ENCODE peak calls at places on chromosomes 2 and 18, in four cellular contexts. Y is HCT116, H is Peyer's patch, S is H1. E is an unnamed sample.

GRCh38 chr2:21254170-21254965 is 130.6 kb downstream of the TDRD15 start:
- DNase-seq in Y (no peak), H (no peak), S (no peak), E (no peak)

GRCh38 chr18:23864620-23865019 is 149.9 kb upstream of the TTC39C start:
- DNase-seq in Y (no peak), H (peak; percentile 66), S (no peak), E (no peak)

GRCh38 chr2:149858916-149859634 is 271.5 kb upstream of the MMADHC start:
- DNase-seq in Y (no peak), H (no peak), S (no peak), E (peak; percentile 46)

GRCh38 chr2:209422191-209422754 is 1.6 kb upstream of the MAP2 start:
- DNase-seq in Y (no peak), H (no peak), S (no peak), E (no peak)

GRCh38 chr2:105749583-105750399 is 5.1 kb downstream of the NCK2 start:
- DNase-seq in Y (no peak), H (peak; percentile 75), S (no peak), E (no peak)

GRCh38 chr18:47209166-47209565 is 33.0 kb upstream of the IER3IP1 start:
- DNase-seq in Y (no peak), H (no peak), S (no peak), E (no peak)

GRCh38 chr2:169512525-169512924 is 3.0 kb downstream of the KLHL41 start:
- DNase-seq in Y (no peak), H (no peak), S (no peak), E (no peak)

GRCh38 chr2:3322311-3322970 is 55.2 kb downstream of the EIPR1 start:
- DNase-seq in Y (no peak), H (no peak), S (no peak), E (no peak)

GRCh38 chr18:59044855-59045254 is 94.8 kb upstream of the SEC11C start:
- DNase-seq in Y (no peak), H (no peak), S (no peak), E (no peak)

GRCh38 chr2:119293254-119293653 is 69.6 kb downstream of the STEAP3 start:
- DNase-seq in Y (no peak), H (no peak), S (no peak), E (no peak)

GRCh38 chr2:126480033-126480432 is 175.9 kb upstream of the GYPC start:
- DNase-seq in Y (no peak), H (no peak), S (no peak), E (no peak)

GRCh38 chr2:135836596-135836995 is 388 bp downstream of the LCT start:
- DNase-seq in Y (no peak), H (no peak), S (no peak), E (no peak)

GRCh38 chr2:9753665-9754531 is 89.4 kb upstream of the TAF1B start:
- DNase-seq in Y (no peak), H (peak; percentile 66), S (no peak), E (no peak)

GRCh38 chr18:32048507-32049091 is 30.0 kb downstream of the RNF125 start:
- DNase-seq in Y (no peak), H (peak; percentile 85), S (no peak), E (peak; percentile 89)

GRCh38 chr2:45814951-45815621 is 163.6 kb downstream of the PRKCE start:
- DNase-seq in Y (no peak), H (no peak), S (no peak), E (no peak)

GRCh38 chr2:206031162-206031784 is 54.7 kb downstream of the INO80D start:
- DNase-seq in Y (no peak), H (no peak), S (no peak), E (peak; percentile 27)

GRCh38 chr2:10326151-10326616 is 23.5 kb downstream of the HPCAL1 start:
- DNase-seq in Y (no peak), H (no peak), S (no peak), E (no peak)

GRCh38 chr2:206011018-206011614 is 74.9 kb downstream of the INO80D start:
- DNase-seq in Y (no peak), H (no peak), S (no peak), E (no peak)

GRCh38 chr2:181972431-181973190 is 13.0 kb upstream of the PPP1R1C start:
- DNase-seq in Y (no peak), H (no peak), S (no peak), E (no peak)

GRCh38 chr2:14324308-14324707 is 308.2 kb upstream of the LRATD1 start:
- DNase-seq in Y (no peak), H (no peak), S (no peak), E (no peak)

GRCh38 chr2:42949125-42949524 is 156.7 kb upstream of the HAAO start:
- DNase-seq in Y (no peak), H (peak; percentile 87), S (no peak), E (no peak)

GRCh38 chr2:103669579-103669978 is 907.7 kb downstream of the TMEM182 start:
- DNase-seq in Y (no peak), H (no peak), S (no peak), E (no peak)

GRCh38 chr2:42742740-42743666 is 20.9 kb downstream of the OXER1 start:
- DNase-seq in Y (no peak), H (no peak), S (no peak), E (no peak)

GRCh38 chr18:79567481-79568147 is 112.0 kb upstream of the CTDP1 start:
- DNase-seq in Y (no peak), H (peak; percentile 17), S (peak; percentile 53), E (peak; percentile 93)

GRCh38 chr2:95836151-95836550 is 155.5 kb downstream of the ANKRD36C start:
- DNase-seq in Y (no peak), H (no peak), S (no peak), E (no peak)

GRCh38 chr2:61679096-61679495 is 140.9 kb upstream of the XPO1 start:
- DNase-seq in Y (no peak), H (no peak), S (no peak), E (no peak)

GRCh38 chr2:70132244-70133126 is 45.2 kb downstream of the PCBP1 start:
- DNase-seq in Y (no peak), H (peak; percentile 77), S (no peak), E (no peak)

GRCh38 chr2:128599700-128600099 is 281.0 kb upstream of the HS6ST1 start:
- DNase-seq in Y (no peak), H (peak; percentile 39), S (no peak), E (no peak)

GRCh38 chr2:173118385-173118784 is 42.7 kb downstream of the MAP3K20 start:
- DNase-seq in Y (no peak), H (no peak), S (no peak), E (no peak)

GRCh38 chr2:201248288-201248844 is 12.0 kb upstream of the CASP8 start:
- DNase-seq in Y (no peak), H (no peak), S (no peak), E (no peak)

DNA sequence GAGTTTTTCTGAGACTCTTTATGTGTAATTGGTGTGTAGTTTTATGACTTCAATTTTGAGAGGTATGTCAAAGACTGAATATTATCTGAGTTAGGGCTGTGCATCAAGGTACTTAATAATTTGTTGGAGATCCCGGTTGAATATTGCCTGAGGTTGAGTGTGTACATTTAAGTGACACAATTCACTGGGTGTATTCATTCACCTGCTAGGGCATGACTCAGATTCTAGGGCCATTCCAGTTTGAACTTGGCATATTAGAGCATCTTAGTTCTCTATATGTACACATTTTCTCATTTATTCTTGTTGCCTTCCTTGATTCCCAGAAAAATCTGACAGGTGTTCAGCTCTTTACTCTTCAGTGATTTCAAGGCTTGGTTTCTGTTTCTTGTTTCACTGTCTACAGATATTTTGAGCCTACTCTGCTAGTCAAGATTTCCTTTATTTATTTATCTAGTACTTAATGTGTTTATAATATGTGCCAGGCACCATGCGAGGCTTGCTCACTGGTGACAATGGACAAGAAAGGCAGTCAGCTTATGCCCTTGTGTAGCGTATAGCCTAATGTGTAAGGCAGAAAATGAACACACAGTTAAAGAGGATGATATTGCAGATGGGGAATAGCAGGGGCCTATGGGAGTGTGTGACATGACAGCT is 12.7 kb downstream of the MAP4K4 start:
- DNase-seq in Y (no peak), H (no peak), S (no peak), E (no peak)
- H3K4me1 ChIP-seq in Y (peaks cover 4% of the 10 kb centered on the region), H (peaks cover 24% of the 10 kb centered on the region), S (peaks cover 4% of the 10 kb centered on the region), E (peaks cover 11% of the 10 kb centered on the region)

GRCh38 chr2:15943914-15944313 is 3.6 kb downstream of the MYCN start:
- DNase-seq in Y (no peak), H (no peak), S (no peak), E (peak; percentile 24)

GRCh38 chr2:15944325-15945017 is 4.1 kb downstream of the MYCN start:
- DNase-seq in Y (no peak), H (no peak), S (no peak), E (no peak)

GRCh38 chr2:15942711-15943345 is 2.5 kb downstream of the MYCN start:
- DNase-seq in Y (no peak), H (no peak), S (no peak), E (no peak)

GRCh38 chr2:15941970-15942710 is 1.8 kb downstream of the MYCN start:
- DNase-seq in Y (no peak), H (no peak), S (no peak), E (peak; percentile 55)

GRCh38 chr2:15943378-15943851 is 3.1 kb downstream of the MYCN start:
- DNase-seq in Y (no peak), H (no peak), S (no peak), E (peak; percentile 82)
- TF ChIP-seq CTCF in Y (peak; percentile 12), H (no peak), S (peak; percentile 81), E (no peak)

DNA sequence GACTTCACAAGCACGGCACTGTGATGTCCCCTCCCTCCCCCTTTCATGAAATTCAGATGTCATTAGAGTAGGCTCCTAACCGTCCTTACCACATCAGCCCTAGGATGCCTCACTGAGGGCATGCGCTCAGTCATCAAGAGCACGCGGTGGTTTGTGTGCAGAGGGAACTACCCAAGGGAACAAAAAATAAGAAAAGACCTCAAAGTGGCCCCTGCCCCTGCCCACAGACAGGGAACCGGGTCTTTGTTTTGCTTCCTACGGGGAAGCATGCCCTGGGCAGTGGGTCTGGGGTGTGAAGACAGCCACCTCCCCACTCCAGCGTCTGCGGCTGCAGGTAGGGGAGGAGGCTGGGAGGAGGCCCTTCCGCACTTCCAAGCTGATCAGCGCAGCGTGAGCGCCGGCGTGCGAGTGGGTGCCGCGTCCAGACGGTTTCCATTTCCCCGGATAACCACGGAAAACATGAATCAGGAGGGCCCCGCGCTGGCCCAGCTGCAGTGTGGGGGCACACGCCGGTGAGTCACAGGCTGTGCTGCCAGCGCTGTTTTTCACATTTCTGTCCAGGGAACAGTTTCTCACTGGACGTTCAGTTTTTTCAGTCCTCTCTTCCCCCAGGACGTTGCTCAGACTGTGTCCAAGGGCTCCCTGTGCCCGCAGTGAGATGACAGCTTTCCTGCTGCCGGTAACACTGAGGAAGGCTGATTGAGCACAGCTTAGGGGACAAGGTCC is 70.6 kb downstream of the COPS8 start:
- DNase-seq in Y (no peak), H (no peak), S (no peak), E (peak; percentile 87)
- H3K4me1 ChIP-seq in Y (no peaks in the 10 kb centered on the region), H (no peaks in the 10 kb centered on the region), S (no peaks in the 10 kb centered on the region), E (no peaks in the 10 kb centered on the region)

GRCh38 chr2:216006164-216006663 is 7.1 kb downstream of the MREG start:
- DNase-seq in Y (no peak), H (no peak), S (peak; percentile 39), E (no peak)

GRCh38 chr2:216004408-216005283 is 8.7 kb downstream of the MREG start:
- DNase-seq in Y (no peak), H (no peak), S (no peak), E (no peak)

GRCh38 chr2:216012133-216012829 is 1.1 kb downstream of the MREG start:
- DNase-seq in Y (no peak), H (no peak), S (no peak), E (no peak)

GRCh38 chr2:216011320-216011849 is 2.0 kb downstream of the MREG start:
- DNase-seq in Y (no peak), H (no peak), S (no peak), E (no peak)

GRCh38 chr2:216008387-216008786 is 5.0 kb downstream of the MREG start:
- DNase-seq in Y (no peak), H (no peak), S (no peak), E (no peak)
- TF ChIP-seq CTCF in Y (peak; percentile 6), H (no peak), S (no peak), E (no peak)

E was measured in cardiac muscle cell.